ENCODE peak calls at places on chromosomes 12 and 14, in ten cellular contexts. One of them, this sample, is unnamed.

GRCh38 chr14:30882431-30882830 is 8.1 kb downstream of the COCH start:
- DNase-seq in astrocyte: no peak
- DNase-seq in A172: no peak
- DNase-seq in upper lobe of right lung: no peak
- DNase-seq in amniotic stem cell: no peak
- DNase-seq in Calu3: no peak
- DNase-seq in fibroblast of villous mesenchyme: no peak
- DNase-seq in NB4: no peak
- DNase-seq in neural crest cell: no peak
- DNase-seq in NCI-H1105: no peak
- DNase-seq in this sample: peak

GRCh38 chr12:46221255-46222128 is 47.4 kb downstream of the SLC38A1 start:
- DNase-seq in astrocyte: peak
- DNase-seq in A172: peak
- DNase-seq in upper lobe of right lung: no peak
- DNase-seq in amniotic stem cell: no peak
- DNase-seq in Calu3: no peak
- DNase-seq in fibroblast of villous mesenchyme: peak
- DNase-seq in NB4: no peak
- DNase-seq in neural crest cell: no peak
- DNase-seq in NCI-H1105: no peak
- DNase-seq in this sample: peak

GRCh38 chr12:120710805-120711296 is 593 bp downstream of the UNC119B start:
- DNase-seq in astrocyte: no peak
- DNase-seq in A172: no peak
- DNase-seq in upper lobe of right lung: peak
- DNase-seq in amniotic stem cell: no peak
- DNase-seq in Calu3: peak
- DNase-seq in fibroblast of villous mesenchyme: no peak
- DNase-seq in NB4: peak
- DNase-seq in neural crest cell: no peak
- DNase-seq in NCI-H1105: no peak
- DNase-seq in this sample: peak

GRCh38 chr12:69966409-69966808 is 141.4 kb downstream of the MYRFL start:
- DNase-seq in astrocyte: peak
- DNase-seq in A172: peak
- DNase-seq in upper lobe of right lung: no peak
- DNase-seq in amniotic stem cell: no peak
- DNase-seq in Calu3: no peak
- DNase-seq in fibroblast of villous mesenchyme: peak
- DNase-seq in NB4: no peak
- DNase-seq in neural crest cell: no peak
- DNase-seq in NCI-H1105: no peak
- DNase-seq in this sample: peak

GRCh38 chr14:102182901-102183619 is 43.4 kb downstream of the WDR20 start:
- DNase-seq in astrocyte: peak
- DNase-seq in A172: no peak
- DNase-seq in upper lobe of right lung: no peak
- DNase-seq in amniotic stem cell: no peak
- DNase-seq in Calu3: no peak
- DNase-seq in fibroblast of villous mesenchyme: no peak
- DNase-seq in NB4: no peak
- DNase-seq in neural crest cell: no peak
- DNase-seq in NCI-H1105: no peak
- DNase-seq in this sample: peak

GRCh38 chr12:585062-586061 is 77.9 kb downstream of the NINJ2 start:
- DNase-seq in astrocyte: no peak
- DNase-seq in A172: no peak
- DNase-seq in upper lobe of right lung: no peak
- DNase-seq in amniotic stem cell: no peak
- DNase-seq in Calu3: no peak
- DNase-seq in fibroblast of villous mesenchyme: no peak
- DNase-seq in NB4: no peak
- DNase-seq in neural crest cell: no peak
- DNase-seq in NCI-H1105: no peak
- DNase-seq in this sample: no peak

GRCh38 chr12:112182499-112182898 is 57.1 kb downstream of the TRAFD1 start:
- DNase-seq in astrocyte: no peak
- DNase-seq in A172: no peak
- DNase-seq in upper lobe of right lung: no peak
- DNase-seq in amniotic stem cell: no peak
- DNase-seq in Calu3: no peak
- DNase-seq in fibroblast of villous mesenchyme: no peak
- DNase-seq in NB4: no peak
- DNase-seq in neural crest cell: peak
- DNase-seq in NCI-H1105: peak
- DNase-seq in this sample: no peak

GRCh38 chr12:62190921-62191746 is 69.1 kb upstream of the USP15 start:
- DNase-seq in astrocyte: no peak
- DNase-seq in A172: no peak
- DNase-seq in upper lobe of right lung: peak
- DNase-seq in amniotic stem cell: no peak
- DNase-seq in Calu3: peak
- DNase-seq in fibroblast of villous mesenchyme: peak
- DNase-seq in NB4: no peak
- DNase-seq in neural crest cell: peak
- DNase-seq in NCI-H1105: no peak
- DNase-seq in this sample: no peak

GRCh38 chr12:110531741-110532333 is 29.7 kb downstream of the RAD9B start:
- DNase-seq in astrocyte: peak
- DNase-seq in A172: peak
- DNase-seq in upper lobe of right lung: no peak
- DNase-seq in amniotic stem cell: no peak
- DNase-seq in Calu3: no peak
- DNase-seq in fibroblast of villous mesenchyme: peak
- DNase-seq in NB4: peak
- DNase-seq in neural crest cell: no peak
- DNase-seq in NCI-H1105: no peak
- DNase-seq in this sample: peak

GRCh38 chr14:60656755-60657608 is 7.7 kb upstream of the SIX1 start:
- DNase-seq in astrocyte: peak
- DNase-seq in A172: no peak
- DNase-seq in upper lobe of right lung: peak
- DNase-seq in amniotic stem cell: no peak
- DNase-seq in Calu3: peak
- DNase-seq in fibroblast of villous mesenchyme: peak
- DNase-seq in NB4: peak
- DNase-seq in neural crest cell: peak
- DNase-seq in NCI-H1105: peak
- DNase-seq in this sample: peak